ENCODE peak calls at places on chromosomes 16 and 17, in nine cellular contexts. W, L, X, T, E, U, H, Q and V are unnamed samples.

GRCh38 chr16:11916524-11917285 is 949 bp upstream of the GSPT1 start:
- DNase-seq in W (peak; percentile 90), L (no peak), X (peak; percentile 74), T (peak; percentile 30), E (no peak), U (no peak), H (peak; percentile 49), Q (no peak), V (no peak)

GRCh38 chr17:13182854-13183253 is 165.0 kb upstream of the ELAC2 start:
- DNase-seq in W (no peak), L (no peak), X (no peak), T (no peak), E (no peak), U (no peak), H (no peak), Q (no peak), V (no peak)

GRCh38 chr17:16282522-16282921 is 65.5 kb downstream of the PIGL start:
- DNase-seq in W (peak; percentile 89), L (no peak), X (no peak), T (peak; percentile 94), E (peak; percentile 67), U (no peak), H (peak; percentile 89), Q (no peak), V (no peak)

GRCh38 chr16:49593423-49594040 is 219.9 kb downstream of the C16orf78 start:
- DNase-seq in W (no peak), L (no peak), X (no peak), T (no peak), E (no peak), U (peak; percentile 9), H (no peak), Q (no peak), V (no peak)

GRCh38 chr16:69772560-69773254 is 10.6 kb downstream of the WWP2 start:
- DNase-seq in W (no peak), L (no peak), X (peak; percentile 51), T (no peak), E (no peak), U (no peak), H (peak; percentile 45), Q (no peak), V (no peak)

GRCh38 chr16:67431805-67432476 is 1.0 kb downstream of the HSD11B2 start:
- DNase-seq in W (no peak), L (no peak), X (no peak), T (no peak), E (no peak), U (no peak), H (no peak), Q (no peak), V (no peak)

GRCh38 chr17:68197997-68198930 is 49.6 kb upstream of the AMZ2 start:
- DNase-seq in W (peak; percentile 21), L (no peak), X (no peak), T (no peak), E (no peak), U (no peak), H (no peak), Q (no peak), V (no peak)

GRCh38 chr16:67459066-67459857 is 21.7 kb downstream of the ATP6V0D1 start:
- DNase-seq in W (no peak), L (peak; percentile 67), X (no peak), T (no peak), E (no peak), U (no peak), H (no peak), Q (peak; percentile 16), V (no peak)

GRCh38 chr17:62876063-62876462 is 67.9 kb upstream of the MARCHF10 start:
- DNase-seq in W (peak; percentile 93), L (no peak), X (peak; percentile 81), T (no peak), E (no peak), U (no peak), H (peak; percentile 41), Q (no peak), V (no peak)

GRCh38 chr17:65243838-65244237 is 106.7 kb downstream of the RGS9 start:
- DNase-seq in W (peak; percentile 31), L (no peak), X (peak; percentile 55), T (no peak), E (peak; percentile 59), U (no peak), H (no peak), Q (peak; percentile 6), V (no peak)

GRCh38 chr17:33687831-33688230 is 394.7 kb upstream of the ASIC2 start:
- DNase-seq in W (no peak), L (no peak), X (no peak), T (no peak), E (no peak), U (no peak), H (no peak), Q (no peak), V (no peak)

GRCh38 chr17:17672453-17673368 is 8.5 kb upstream of the RAI1 start:
- DNase-seq in W (no peak), L (no peak), X (no peak), T (no peak), E (no peak), U (no peak), H (no peak), Q (no peak), V (no peak)

GRCh38 chr16:30482366-30482765 is 9.8 kb downstream of the ITGAL start:
- DNase-seq in W (no peak), L (no peak), X (no peak), T (no peak), E (no peak), U (no peak), H (no peak), Q (no peak), V (no peak)

GRCh38 chr16:10039220-10040096 is 142.8 kb downstream of the GRIN2A start:
- DNase-seq in W (peak; percentile 1), L (peak; percentile 12), X (peak; percentile 2), T (no peak), E (no peak), U (no peak), H (no peak), Q (peak; percentile 42), V (no peak)

GRCh38 chr17:19720631-19721426 is 4.4 kb upstream of the SLC47A2 start:
- DNase-seq in W (peak; percentile 21), L (no peak), X (no peak), T (no peak), E (no peak), U (no peak), H (no peak), Q (no peak), V (no peak)

GRCh38 chr17:41404024-41404651 is 6.7 kb upstream of the KRT31 start:
- DNase-seq in W (peak; percentile 100), L (no peak), X (no peak), T (peak; percentile 68), E (peak; percentile 67), U (peak; percentile 49), H (peak; percentile 95), Q (no peak), V (no peak)

GRCh38 chr17:61324540-61324868 is 75.1 kb upstream of the TBX2 start:
- DNase-seq in W (no peak), L (no peak), X (peak; percentile 47), T (no peak), E (no peak), U (no peak), H (peak; percentile 52), Q (no peak), V (no peak)

GRCh38 chr17:61407211-61407911 is 7.7 kb downstream of the TBX2 start:
- DNase-seq in W (no peak), L (no peak), X (no peak), T (no peak), E (no peak), U (no peak), H (no peak), Q (no peak), V (peak; percentile 8)

GRCh38 chr17:34269969-34270368 is at the start of gene CCL7:
- DNase-seq in W (peak; percentile 57), L (no peak), X (no peak), T (no peak), E (no peak), U (no peak), H (no peak), Q (no peak), V (no peak)

GRCh38 chr17:40922239-40922638 is 15.2 kb downstream of the KRT23 start:
- DNase-seq in W (peak; percentile 89), L (peak; percentile 74), X (peak; percentile 74), T (no peak), E (no peak), U (peak; percentile 75), H (peak; percentile 82), Q (no peak), V (no peak)

GRCh38 chr17:13228225-13228624 is 210.4 kb upstream of the ELAC2 start:
- DNase-seq in W (no peak), L (no peak), X (no peak), T (no peak), E (no peak), U (no peak), H (no peak), Q (no peak), V (no peak)

GRCh38 chr16:24986512-24987303 is 28.5 kb downstream of the ARHGAP17 start:
- DNase-seq in W (peak; percentile 39), L (no peak), X (peak; percentile 90), T (peak; percentile 55), E (peak; percentile 81), U (peak; percentile 36), H (peak; percentile 96), Q (no peak), V (no peak)

GRCh38 chr17:1647802-1648581 is 1.7 kb downstream of the RILP start:
- DNase-seq in W (peak; percentile 12), L (peak; percentile 42), X (peak; percentile 20), T (no peak), E (no peak), U (no peak), H (no peak), Q (no peak), V (no peak)

GRCh38 chr16:7509919-7510705 is 177.5 kb downstream of the RBFOX1 start:
- DNase-seq in W (no peak), L (no peak), X (no peak), T (no peak), E (no peak), U (no peak), H (no peak), Q (no peak), V (no peak)

GRCh38 chr16:24997665-24998064 is 17.5 kb downstream of the ARHGAP17 start:
- DNase-seq in W (no peak), L (no peak), X (no peak), T (no peak), E (no peak), U (no peak), H (no peak), Q (no peak), V (no peak)

GRCh38 chr17:19780846-19781245 is 32.7 kb upstream of the ALDH3A1 start:
- DNase-seq in W (no peak), L (no peak), X (no peak), T (no peak), E (no peak), U (no peak), H (no peak), Q (no peak), V (no peak)

GRCh38 chr16:88534731-88535141 is 35.5 kb upstream of the ZC3H18 start:
- DNase-seq in W (peak; percentile 8), L (no peak), X (peak; percentile 59), T (no peak), E (no peak), U (no peak), H (peak; percentile 54), Q (no peak), V (peak; percentile 25)

GRCh38 chr16:49750341-49751011 is 105.4 kb downstream of the ZNF423 start:
- DNase-seq in W (no peak), L (no peak), X (no peak), T (no peak), E (no peak), U (no peak), H (no peak), Q (no peak), V (no peak)

GRCh38 chr17:16881239-16881924 is 90.5 kb downstream of the TNFRSF13B start:
- DNase-seq in W (no peak), L (no peak), X (no peak), T (no peak), E (no peak), U (no peak), H (no peak), Q (no peak), V (no peak)